ENCODE peak calls at places on chromosomes 1 and 21, in seven cellular contexts. Z, P, R, V, I, C and N are unnamed samples.
A peak's percentile ranks its signal among the peaks of the same experiment; 100 is the strongest.

GRCh38 chr1:37294514-37294913 is 179.9 kb upstream of the ZC3H12A start:
- DNase-seq in Z (no peak), P (no peak), R (no peak), V (no peak), I (no peak), C (no peak), N (no peak)

GRCh38 chr1:229208481-229208880 is 62.4 kb upstream of the RAB4A start:
- DNase-seq in Z (no peak), P (no peak), R (no peak), V (no peak), I (no peak), C (no peak), N (no peak)

GRCh38 chr1:59072017-59072947 is 224.6 kb upstream of the FGGY start:
- DNase-seq in Z (peak; percentile 65), P (no peak), R (no peak), V (peak; percentile 26), I (no peak), C (no peak), N (no peak)

GRCh38 chr1:11062965-11063401 is 3.2 kb upstream of the SRM start:
- DNase-seq in Z (no peak), P (no peak), R (no peak), V (no peak), I (no peak), C (no peak), N (peak; percentile 56)

GRCh38 chr1:212413902-212414327 is 771 bp downstream of the PACC1 start:
- DNase-seq in Z (peak; percentile 30), P (no peak), R (no peak), V (no peak), I (no peak), C (no peak), N (no peak)

GRCh38 chr1:169120066-169120465 is 13.6 kb downstream of the ATP1B1 start:
- DNase-seq in Z (no peak), P (no peak), R (no peak), V (no peak), I (no peak), C (no peak), N (no peak)

GRCh38 chr1:1291023-1291528 is 10.8 kb downstream of the SCNN1D start:
- DNase-seq in Z (no peak), P (no peak), R (no peak), V (no peak), I (no peak), C (no peak), N (no peak)

GRCh38 chr1:8590696-8591351 is 226.6 kb downstream of the RERE start:
- DNase-seq in Z (no peak), P (peak; percentile 41), R (no peak), V (no peak), I (no peak), C (no peak), N (no peak)

GRCh38 chr1:78319603-78320002 is 171.2 kb upstream of the PTGFR start:
- DNase-seq in Z (no peak), P (no peak), R (no peak), V (no peak), I (no peak), C (no peak), N (no peak)

GRCh38 chr1:152745289-152745704 is 12.5 kb upstream of the KPRP start:
- DNase-seq in Z (no peak), P (no peak), R (no peak), V (no peak), I (no peak), C (no peak), N (no peak)

GRCh38 chr1:172469717-172470116 is 25.8 kb upstream of the PIGC start:
- DNase-seq in Z (no peak), P (no peak), R (no peak), V (no peak), I (no peak), C (no peak), N (no peak)

GRCh38 chr1:44713321-44713781 is 17.6 kb downstream of the RNU5D-1 start:
- DNase-seq in Z (no peak), P (no peak), R (no peak), V (no peak), I (no peak), C (no peak), N (no peak)

GRCh38 chr1:41242645-41243171 is 602 bp upstream of the SCMH1 start:
- DNase-seq in Z (no peak), P (peak; percentile 30), R (no peak), V (peak; percentile 45), I (no peak), C (no peak), N (no peak)

GRCh38 chr1:244599937-244600350 is 53.0 kb upstream of the DESI2 start:
- DNase-seq in Z (no peak), P (no peak), R (no peak), V (no peak), I (no peak), C (no peak), N (no peak)

GRCh38 chr1:192747305-192747704 is 61.5 kb upstream of the RGS2 start:
- DNase-seq in Z (no peak), P (no peak), R (no peak), V (no peak), I (no peak), C (no peak), N (no peak)

GRCh38 chr1:12798911-12799310 is 7.7 kb downstream of the PRAMEF1 start:
- DNase-seq in Z (no peak), P (no peak), R (no peak), V (no peak), I (no peak), C (no peak), N (no peak)

GRCh38 chr1:29828526-29829447 is 592.5 kb downstream of the PTPRU start:
- DNase-seq in Z (no peak), P (no peak), R (no peak), V (no peak), I (no peak), C (no peak), N (no peak)

GRCh38 chr1:30738670-30739559 is 15.5 kb upstream of the MATN1 start:
- DNase-seq in Z (no peak), P (no peak), R (no peak), V (no peak), I (no peak), C (no peak), N (no peak)

GRCh38 chr1:102852583-102852982 is 255.7 kb downstream of the COL11A1 start:
- DNase-seq in Z (no peak), P (no peak), R (no peak), V (no peak), I (no peak), C (no peak), N (no peak)

GRCh38 chr21:43020771-43021170 is 46.4 kb downstream of the PKNOX1 start:
- DNase-seq in Z (no peak), P (no peak), R (no peak), V (no peak), I (no peak), C (no peak), N (no peak)

GRCh38 chr1:26961826-26962225 is 1.6 kb upstream of the KDF1 start:
- DNase-seq in Z (no peak), P (no peak), R (no peak), V (no peak), I (no peak), C (no peak), N (no peak)

GRCh38 chr1:35112668-35113067 is 33.5 kb downstream of the ZMYM1 start:
- DNase-seq in Z (no peak), P (no peak), R (no peak), V (no peak), I (no peak), C (no peak), N (no peak)

GRCh38 chr1:1213153-1213918 is 617 bp downstream of the TNFRSF4 start:
- DNase-seq in Z (no peak), P (no peak), R (no peak), V (no peak), I (no peak), C (peak; percentile 24), N (peak; percentile 64)

GRCh38 chr1:186974774-186975181 is 146.0 kb downstream of the PLA2G4A start:
- DNase-seq in Z (no peak), P (no peak), R (no peak), V (no peak), I (no peak), C (no peak), N (no peak)

GRCh38 chr1:115040501-115040900 is 10.9 kb downstream of the TSHB start:
- DNase-seq in Z (no peak), P (no peak), R (no peak), V (peak; percentile 18), I (no peak), C (no peak), N (no peak)
- TF ChIP-seq CTCF in Z (peak; percentile 53), P (no peak), R (no peak), V (peak; percentile 45), I (no peak), C (no peak), N (no peak)

DNA sequence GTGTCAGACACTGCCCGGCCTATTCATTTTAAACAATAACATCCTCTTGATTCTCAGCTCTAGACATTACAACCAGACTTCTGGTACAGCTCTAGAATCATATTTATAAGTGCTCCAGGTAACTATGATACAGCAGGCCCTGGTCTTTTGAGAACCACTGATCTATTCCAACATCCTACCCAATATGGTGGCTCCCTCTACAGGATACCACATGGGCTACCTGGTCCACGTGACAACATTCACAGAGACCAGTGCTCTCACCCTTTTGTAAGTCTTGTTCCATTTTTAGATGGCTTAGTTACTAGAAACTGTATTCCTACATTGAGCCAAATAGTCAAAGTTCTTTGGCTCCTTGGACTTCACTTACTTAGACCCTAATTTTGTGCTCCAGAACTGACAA is 102.9 kb downstream of the PTPN14 start:
- DNase-seq in Z (peak; percentile 35), P (no peak), R (no peak), V (peak; percentile 41), I (no peak), C (no peak), N (no peak)
- TF ChIP-seq CTCF in Z (peak; percentile 43), P (no peak), R (no peak), V (peak; percentile 59), I (no peak), C (no peak), N (no peak)

GRCh38 chr1:53394306-53394705 is 64.9 kb upstream of the DMRTB1 start:
- DNase-seq in Z (no peak), P (no peak), R (no peak), V (no peak), I (no peak), C (no peak), N (no peak)
- TF ChIP-seq CTCF in Z (no peak), P (no peak), R (no peak), V (no peak), I (no peak), C (no peak), N (no peak)

DNA sequence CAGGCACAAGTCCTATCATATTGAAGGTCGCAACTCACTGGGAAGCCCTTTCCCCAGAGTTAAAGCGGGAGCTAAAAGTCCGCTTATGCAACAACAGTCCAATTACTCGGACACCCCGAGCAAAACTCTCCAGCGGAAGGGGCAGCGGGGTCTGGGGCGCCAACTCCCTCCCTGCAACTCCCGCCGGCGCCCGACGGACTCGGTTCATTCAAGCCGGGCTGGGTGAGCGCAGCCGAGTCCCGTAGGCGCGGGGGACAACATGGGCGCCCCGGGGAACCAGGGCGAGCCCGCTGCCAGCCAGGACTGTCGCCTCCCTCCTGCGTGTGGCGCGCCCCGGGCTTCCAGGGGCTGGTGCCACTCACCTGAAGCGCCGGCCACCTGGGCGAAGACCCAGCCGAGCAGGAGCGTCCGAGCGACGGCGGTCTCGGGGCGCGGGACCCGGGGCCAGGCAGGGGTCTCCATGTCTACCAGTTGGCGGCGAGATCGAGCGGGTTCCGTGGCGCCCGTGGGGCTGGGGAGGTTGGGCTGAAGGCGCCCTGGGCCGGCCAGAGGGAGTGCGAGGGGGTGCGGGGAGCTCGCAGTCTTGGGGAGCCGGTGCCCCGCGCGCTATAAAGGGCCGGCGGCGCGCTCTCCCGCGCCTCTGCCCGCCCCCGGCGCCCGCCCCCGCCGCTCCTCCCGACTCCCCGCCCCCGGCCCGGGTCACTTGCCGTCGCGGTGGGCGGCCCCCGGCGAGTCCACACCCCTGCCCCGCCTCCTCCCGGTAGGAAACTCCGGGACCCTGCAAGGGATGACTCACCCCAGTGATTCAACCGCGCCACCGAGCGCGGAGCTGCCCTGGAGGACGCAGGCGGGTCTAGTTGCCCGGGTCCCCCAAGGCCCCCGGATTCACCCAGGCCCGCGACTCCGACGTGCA is at the start of gene F3:
- DNase-seq in Z (peak; percentile 91), P (peak; percentile 85), R (peak; percentile 94), V (peak; percentile 89), I (peak; percentile 88), C (peak; percentile 89), N (peak; percentile 53)
- TF ChIP-seq CTCF in Z (peak; percentile 30), P (peak; percentile 22), R (no peak), V (no peak), I (no peak), C (no peak), N (no peak)